ENCODE peak calls at places on chromosomes 12 and 14, in five cellular contexts. G, K, X, Y and W are unnamed samples.
A peak's percentile ranks its signal among the peaks of the same experiment; 100 is the strongest.

GRCh38 chr12:123100882-123101281 is 50.0 kb downstream of the PITPNM2 start:
- DNase-seq in Y (no peak), X (no peak), G (no peak), K (no peak), W (no peak)

GRCh38 chr12:3752741-3753486 is at the start of gene CRACR2A:
- DNase-seq in Y (no peak), X (peak; percentile 59), G (no peak), K (peak; percentile 48), W (no peak)

GRCh38 chr12:68210875-68211274 is 14.7 kb downstream of the IL26 start:
- DNase-seq in X (no peak), K (no peak), G (no peak), Y (no peak), W (no peak)

GRCh38 chr14:68589447-68590232 is 203.2 kb downstream of the ZFP36L1 start:
- DNase-seq in Y (peak; percentile 83), K (no peak), X (peak; percentile 83), G (peak; percentile 75), W (peak; percentile 67)

GRCh38 chr12:3988519-3989217 is 115.5 kb upstream of the PARP11 start:
- DNase-seq in X (no peak), G (no peak), Y (no peak), K (no peak), W (no peak)

GRCh38 chr14:30177776-30178175 is 250.1 kb upstream of the PRKD1 start:
- DNase-seq in X (no peak), Y (no peak), K (no peak), G (no peak), W (no peak)

GRCh38 chr12:120229583-120230325 is 28.8 kb upstream of the RPLP0 start:
- DNase-seq in K (no peak), X (peak; percentile 46), G (no peak), Y (no peak), W (no peak)

GRCh38 chr14:63542231-63542999 is 762 bp downstream of the PPP2R5E start:
- DNase-seq in K (no peak), X (no peak), G (peak; percentile 66), Y (no peak), W (no peak)

GRCh38 chr12:77324416-77324762 is 259.0 kb upstream of the E2F7 start:
- DNase-seq in Y (no peak), G (no peak), X (no peak), K (no peak), W (no peak)

GRCh38 chr12:109020136-109020535 is 732 bp downstream of the SVOP start:
- DNase-seq in X (no peak), G (no peak), K (no peak), Y (no peak), W (no peak)

GRCh38 chr14:68669644-68670343 is 123.1 kb downstream of the ZFP36L1 start:
- DNase-seq in Y (no peak), X (no peak), G (peak; percentile 72), K (no peak), W (no peak)

GRCh38 chr12:121579190-121579791 is 1.5 kb downstream of the KDM2B start:
- DNase-seq in X (no peak), K (no peak), Y (no peak), G (peak; percentile 71), W (no peak)

GRCh38 chr12:72256725-72257124 is 15.4 kb upstream of the TRHDE start:
- DNase-seq in G (no peak), X (no peak), Y (no peak), K (no peak), W (no peak)

GRCh38 chr14:55125403-55125802 is 3.6 kb upstream of the LGALS3 start:
- DNase-seq in X (no peak), Y (no peak), K (no peak), G (no peak), W (no peak)

GRCh38 chr12:95701722-95702418 is 88.7 kb downstream of the NTN4 start:
- DNase-seq in G (no peak), K (no peak), X (no peak), Y (no peak), W (no peak)

GRCh38 chr12:119096429-119097202 is 82.1 kb upstream of the HSPB8 start:
- DNase-seq in X (no peak), Y (no peak), K (no peak), G (no peak), W (no peak)

GRCh38 chr12:12872139-12872933 is 19.0 kb upstream of the GPRC5A start:
- DNase-seq in G (no peak), Y (peak; percentile 70), X (peak; percentile 64), K (peak; percentile 83), W (peak; percentile 29)

GRCh38 chr12:115313929-115314328 is 630.0 kb upstream of the TBX3 start:
- DNase-seq in Y (no peak), X (peak; percentile 41), K (peak; percentile 67), G (no peak), W (no peak)

GRCh38 chr12:46585854-46586621 is 213.5 kb upstream of the SLC38A2 start:
- DNase-seq in G (no peak), K (peak; percentile 94), Y (no peak), X (peak; percentile 93), W (no peak)

GRCh38 chr14:53437858-53438257 is 284.7 kb upstream of the DDHD1 start:
- DNase-seq in Y (no peak), X (no peak), G (no peak), K (no peak), W (no peak)

DNA sequence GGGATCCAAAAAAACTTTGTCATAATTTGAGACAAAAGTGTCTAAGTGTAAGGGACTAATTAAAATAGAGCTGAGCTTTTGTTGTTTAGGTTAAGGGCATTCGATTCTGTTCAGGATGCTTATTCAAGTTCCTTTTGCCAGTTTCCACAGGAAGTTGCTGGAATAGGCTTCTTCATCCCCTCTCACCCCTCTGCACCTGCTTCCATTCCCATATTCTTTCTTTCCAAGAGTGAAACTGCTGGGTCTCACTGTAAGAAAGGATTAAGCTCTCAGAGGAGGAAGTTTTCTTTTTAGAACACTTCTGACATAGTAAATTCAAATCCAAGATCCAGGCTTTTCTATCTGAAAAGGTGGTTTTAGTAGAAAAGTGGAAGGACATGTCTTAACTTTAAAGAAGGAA is 61.4 kb downstream of the POLR3B start:
- DNase-seq in Y (no peak), X (no peak), G (no peak), K (no peak), W (no peak)
- H3K4me3 ChIP-seq in Y (no peak overlapping the region), X (no peak overlapping the region), G (no peak overlapping the region), K (no peak overlapping the region), W (no peak overlapping the region)

GRCh38 chr12:14263742-14264141 is 101.7 kb upstream of the ATF7IP start:
- DNase-seq in G (no peak), K (no peak), Y (no peak), X (no peak), W (no peak)

GRCh38 chr12:14262771-14263511 is 102.5 kb upstream of the ATF7IP start:
- DNase-seq in K (no peak), Y (no peak), X (no peak), G (no peak), W (no peak)

GRCh38 chr12:14264316-14264715 is 101.2 kb upstream of the ATF7IP start:
- DNase-seq in G (no peak), K (peak; percentile 61), X (no peak), Y (no peak), W (no peak)

GRCh38 chr12:14261861-14262260 is 103.6 kb upstream of the ATF7IP start:
- DNase-seq in Y (no peak), X (no peak), G (no peak), K (no peak), W (no peak)

DNA sequence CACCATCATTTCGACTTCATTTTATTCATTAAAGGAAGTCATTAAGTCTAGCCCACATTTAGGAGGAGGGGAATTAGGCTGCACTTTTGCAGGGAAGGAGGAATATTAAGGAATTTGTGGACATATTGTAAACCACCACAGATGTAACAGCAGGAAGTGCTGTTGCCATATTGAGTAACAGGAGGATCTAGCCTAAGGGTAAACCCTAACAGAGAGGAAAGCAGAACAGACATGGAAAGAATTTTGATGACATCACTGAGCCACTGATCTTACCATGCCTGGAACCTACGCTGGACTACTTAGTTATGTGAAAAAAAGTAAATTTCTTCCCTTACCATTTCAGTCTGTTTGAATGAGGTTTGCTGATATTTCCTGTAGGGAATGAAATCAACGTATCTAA is 100.7 kb upstream of the ATF7IP start:
- DNase-seq in X (no peak), Y (no peak), G (no peak), K (no peak), W (no peak)
- TF ChIP-seq CTCF in X (no peak), Y (no peak), G (no peak), K (no peak), W (no peak)

GRCh38 chr12:55730447-55730820 is 1.6 kb upstream of the CD63 start:
- DNase-seq in G (no peak), Y (no peak), X (no peak), K (no peak), W (no peak)
- H3K4me3 ChIP-seq in G (peak overlapping the region; percentile 92), Y (peak overlapping the region; percentile 73), X (peak overlapping the region; percentile 65), K (peak overlapping the region; percentile 94), W (peak overlapping the region; percentile 93)

GRCh38 chr12:107126688-107127481 is 33.5 kb upstream of the CRY1 start:
- DNase-seq in Y (no peak), X (no peak), K (peak; percentile 28), G (no peak), W (no peak)
- TF ChIP-seq CTCF in Y (peak; percentile 36), X (peak; percentile 39), K (peak; percentile 68), G (no peak), W (peak; percentile 51)